ENCODE peak calls at places on chromosomes 3 and 15, in six cellular contexts. One of them, this sample, is unnamed.

GRCh38 chr3:187919018-187919417 is 173.8 kb upstream of the BCL6 start:
- DNase-seq in MM.1S: no peak
- DNase-seq in fibroblast of lung: no peak
- DNase-seq in neuronal stem cell: no peak
- DNase-seq in IMR-90: no peak
- DNase-seq in colonic mucosa: no peak
- DNase-seq in this sample: no peak

GRCh38 chr3:192850501-192850981 is 67.1 kb downstream of the MB21D2 start:
- DNase-seq in MM.1S: no peak
- DNase-seq in fibroblast of lung: no peak
- DNase-seq in neuronal stem cell: no peak
- DNase-seq in IMR-90: peak; percentile 86
- DNase-seq in colonic mucosa: peak; percentile 76
- DNase-seq in this sample: no peak

GRCh38 chr15:66252411-66253295 is 897 bp downstream of the MEGF11 start:
- DNase-seq in MM.1S: peak; percentile 27
- DNase-seq in fibroblast of lung: peak; percentile 35
- DNase-seq in neuronal stem cell: peak; percentile 63
- DNase-seq in IMR-90: no peak
- DNase-seq in colonic mucosa: peak; percentile 57
- DNase-seq in this sample: peak; percentile 83

GRCh38 chr3:23704316-23704715 is 101.4 kb upstream of the UBE2E1 start:
- DNase-seq in MM.1S: no peak
- DNase-seq in fibroblast of lung: peak; percentile 53
- DNase-seq in neuronal stem cell: no peak
- DNase-seq in IMR-90: no peak
- DNase-seq in colonic mucosa: no peak
- DNase-seq in this sample: peak; percentile 80

GRCh38 chr3:151112731-151113130 is 27.3 kb downstream of the MED12L start:
- DNase-seq in MM.1S: no peak
- DNase-seq in fibroblast of lung: no peak
- DNase-seq in neuronal stem cell: no peak
- DNase-seq in IMR-90: no peak
- DNase-seq in colonic mucosa: no peak
- DNase-seq in this sample: no peak

GRCh38 chr3:163521261-163521660 is 1557.0 kb downstream of the SI start:
- DNase-seq in MM.1S: no peak
- DNase-seq in fibroblast of lung: no peak
- DNase-seq in neuronal stem cell: no peak
- DNase-seq in IMR-90: no peak
- DNase-seq in colonic mucosa: no peak
- DNase-seq in this sample: no peak

GRCh38 chr3:104132566-104132997 is 1234.1 kb upstream of the ALCAM start:
- DNase-seq in MM.1S: no peak
- DNase-seq in fibroblast of lung: no peak
- DNase-seq in neuronal stem cell: no peak
- DNase-seq in IMR-90: no peak
- DNase-seq in colonic mucosa: no peak
- DNase-seq in this sample: no peak

GRCh38 chr15:63296195-63296594 is 18.8 kb downstream of the APH1B start:
- DNase-seq in MM.1S: no peak
- DNase-seq in fibroblast of lung: no peak
- DNase-seq in neuronal stem cell: no peak
- DNase-seq in IMR-90: no peak
- DNase-seq in colonic mucosa: no peak
- DNase-seq in this sample: no peak

GRCh38 chr3:178385280-178385952 is 150.8 kb upstream of the KCNMB2 start:
- DNase-seq in MM.1S: peak; percentile 51
- DNase-seq in fibroblast of lung: peak; percentile 60
- DNase-seq in neuronal stem cell: peak; percentile 48
- DNase-seq in IMR-90: peak; percentile 51
- DNase-seq in colonic mucosa: peak; percentile 34
- DNase-seq in this sample: peak; percentile 83

GRCh38 chr3:177633671-177634207 is 436.5 kb upstream of the TBL1XR1 start:
- DNase-seq in MM.1S: no peak
- DNase-seq in fibroblast of lung: peak; percentile 97
- DNase-seq in neuronal stem cell: no peak
- DNase-seq in IMR-90: peak; percentile 89
- DNase-seq in colonic mucosa: no peak
- DNase-seq in this sample: peak; percentile 48

DNA sequence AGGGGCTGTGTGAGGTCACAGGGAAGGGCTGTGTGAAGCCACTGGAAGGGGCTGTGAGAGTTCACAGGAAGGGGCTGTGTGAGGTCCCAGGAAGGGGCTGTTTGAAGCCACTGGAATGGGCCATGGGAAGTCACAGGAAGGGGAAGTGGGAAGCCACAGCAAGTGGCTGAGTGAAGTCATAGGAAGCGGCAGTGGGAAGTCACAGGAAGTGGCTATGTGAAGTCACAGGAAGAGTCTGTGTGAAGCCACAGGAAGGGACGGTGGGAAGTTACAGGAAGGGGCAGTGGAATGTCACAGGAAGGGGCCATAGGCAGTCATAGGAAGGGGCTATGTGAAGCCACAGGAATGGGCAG is 37.4 kb downstream of the GASK1A start:
- DNase-seq in MM.1S: no peak
- DNase-seq in fibroblast of lung: no peak
- DNase-seq in neuronal stem cell: no peak
- DNase-seq in IMR-90: no peak
- DNase-seq in colonic mucosa: no peak
- DNase-seq in this sample: no peak
- H3K9me3 ChIP-seq in MM.1S: no peaks in the 10 kb centered on the region
- H3K9me3 ChIP-seq in fibroblast of lung: no peaks in the 10 kb centered on the region
- H3K9me3 ChIP-seq in neuronal stem cell: peaks cover 9% of the 10 kb centered on the region
- H3K9me3 ChIP-seq in IMR-90: peaks cover 5% of the 10 kb centered on the region
- H3K9me3 ChIP-seq in colonic mucosa: no peaks in the 10 kb centered on the region
- H3K9me3 ChIP-seq in this sample: peaks cover 6% of the 10 kb centered on the region

GRCh38 chr3:141386611-141387110 is 18.4 kb downstream of the ZBTB38 start:
- DNase-seq in MM.1S: peak; percentile 81
- DNase-seq in fibroblast of lung: peak; percentile 93
- DNase-seq in neuronal stem cell: no peak
- DNase-seq in IMR-90: peak; percentile 83
- DNase-seq in colonic mucosa: no peak
- DNase-seq in this sample: peak; percentile 76
- H3K4me1 ChIP-seq in MM.1S: peaks cover 41% of the 10 kb centered on the region
- H3K4me1 ChIP-seq in fibroblast of lung: peaks cover 2% of the 10 kb centered on the region
- H3K4me1 ChIP-seq in neuronal stem cell: peaks cover 8% of the 10 kb centered on the region
- H3K4me1 ChIP-seq in IMR-90: peaks cover 20% of the 10 kb centered on the region
- H3K4me1 ChIP-seq in colonic mucosa: no peaks in the 10 kb centered on the region
- H3K4me1 ChIP-seq in this sample: peaks cover 44% of the 10 kb centered on the region

DNA sequence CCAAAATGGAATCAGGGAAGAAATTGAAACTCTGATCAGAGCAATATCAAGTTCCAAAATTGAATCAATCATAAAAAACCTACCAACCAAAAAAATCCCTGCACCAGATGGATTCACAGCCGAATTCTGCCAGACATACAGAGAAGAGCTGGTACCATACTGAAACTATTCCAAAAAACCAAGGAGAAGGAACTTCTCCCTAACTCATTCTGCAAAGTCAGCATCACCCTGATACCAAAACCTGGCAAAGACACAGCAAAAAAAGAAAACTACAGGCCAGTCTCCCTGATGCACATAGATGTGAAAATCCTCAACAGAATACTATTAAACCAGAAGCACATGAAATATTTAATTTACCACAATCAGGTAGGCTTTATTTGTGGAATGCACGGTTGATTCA is 118.1 kb downstream of the MYRIP start:
- DNase-seq in MM.1S: no peak
- DNase-seq in fibroblast of lung: no peak
- DNase-seq in neuronal stem cell: no peak
- DNase-seq in IMR-90: no peak
- DNase-seq in colonic mucosa: no peak
- DNase-seq in this sample: no peak
- H3K9ac ChIP-seq in MM.1S: no peak overlapping the region
- H3K9ac ChIP-seq in fibroblast of lung: no peak overlapping the region
- H3K9ac ChIP-seq in neuronal stem cell: no peak overlapping the region
- H3K9ac ChIP-seq in IMR-90: no peak overlapping the region
- H3K9ac ChIP-seq in colonic mucosa: no peak overlapping the region
- H3K9ac ChIP-seq in this sample: no peak overlapping the region

GRCh38 chr3:184564685-184565385 is 3.2 kb downstream of the EPHB3 start:
- DNase-seq in MM.1S: no peak
- DNase-seq in fibroblast of lung: no peak
- DNase-seq in neuronal stem cell: no peak
- DNase-seq in IMR-90: no peak
- DNase-seq in colonic mucosa: no peak
- DNase-seq in this sample: no peak

GRCh38 chr3:184565421-184566211 is 4.0 kb downstream of the EPHB3 start:
- DNase-seq in MM.1S: no peak
- DNase-seq in fibroblast of lung: peak; percentile 84
- DNase-seq in neuronal stem cell: no peak
- DNase-seq in IMR-90: peak; percentile 90
- DNase-seq in colonic mucosa: peak; percentile 91
- DNase-seq in this sample: peak; percentile 86

GRCh38 chr3:184567924-184568590 is 6.5 kb downstream of the EPHB3 start:
- DNase-seq in MM.1S: no peak
- DNase-seq in fibroblast of lung: no peak
- DNase-seq in neuronal stem cell: no peak
- DNase-seq in IMR-90: no peak
- DNase-seq in colonic mucosa: no peak
- DNase-seq in this sample: no peak

GRCh38 chr3:184568591-184568917 is 7.0 kb downstream of the EPHB3 start:
- DNase-seq in MM.1S: no peak
- DNase-seq in fibroblast of lung: no peak
- DNase-seq in neuronal stem cell: no peak
- DNase-seq in IMR-90: no peak
- DNase-seq in colonic mucosa: no peak
- DNase-seq in this sample: no peak

GRCh38 chr3:184566441-184567414 is 5.1 kb downstream of the EPHB3 start:
- DNase-seq in MM.1S: no peak
- DNase-seq in fibroblast of lung: no peak
- DNase-seq in neuronal stem cell: no peak
- DNase-seq in IMR-90: no peak
- DNase-seq in colonic mucosa: peak; percentile 93
- DNase-seq in this sample: no peak
- H3K9me3 ChIP-seq in MM.1S: no peaks in the 10 kb centered on the region
- H3K9me3 ChIP-seq in fibroblast of lung: no peaks in the 10 kb centered on the region
- H3K9me3 ChIP-seq in neuronal stem cell: no peaks in the 10 kb centered on the region
- H3K9me3 ChIP-seq in IMR-90: no peaks in the 10 kb centered on the region
- H3K9me3 ChIP-seq in colonic mucosa: no peaks in the 10 kb centered on the region
- H3K9me3 ChIP-seq in this sample: no peaks in the 10 kb centered on the region

GRCh38 chr3:194422188-194422587 is 23.1 kb upstream of the GP5 start:
- DNase-seq in MM.1S: no peak
- DNase-seq in fibroblast of lung: peak; percentile 68
- DNase-seq in neuronal stem cell: no peak
- DNase-seq in IMR-90: peak; percentile 87
- DNase-seq in colonic mucosa: no peak
- DNase-seq in this sample: peak; percentile 52
- H3K4me1 ChIP-seq in MM.1S: no peaks in the 10 kb centered on the region
- H3K4me1 ChIP-seq in fibroblast of lung: peaks cover 3% of the 10 kb centered on the region
- H3K4me1 ChIP-seq in neuronal stem cell: no peaks in the 10 kb centered on the region
- H3K4me1 ChIP-seq in IMR-90: peaks cover 8% of the 10 kb centered on the region
- H3K4me1 ChIP-seq in colonic mucosa: no peaks in the 10 kb centered on the region
- H3K4me1 ChIP-seq in this sample: peaks cover 9% of the 10 kb centered on the region

DNA sequence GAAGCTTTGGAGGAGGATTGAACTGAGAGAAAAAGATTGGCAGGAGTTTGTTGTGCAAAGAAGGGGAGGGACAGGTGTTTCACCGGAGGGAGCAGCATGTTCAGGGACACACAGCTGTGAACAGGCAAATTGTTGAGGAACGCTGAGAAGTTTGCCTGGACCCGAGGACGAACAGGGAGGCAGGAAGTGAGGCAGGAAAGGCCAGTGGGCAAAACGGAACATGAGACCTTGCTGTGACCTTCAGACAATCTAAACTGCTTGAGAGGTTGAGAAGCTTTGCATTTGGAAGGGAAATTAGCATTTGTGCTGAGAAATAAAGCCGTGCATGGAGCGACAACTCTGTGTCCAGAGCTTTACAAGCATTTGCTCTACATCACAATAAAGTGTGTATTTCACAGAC is 47.9 kb downstream of the CDC25A start:
- DNase-seq in MM.1S: no peak
- DNase-seq in fibroblast of lung: no peak
- DNase-seq in neuronal stem cell: no peak
- DNase-seq in IMR-90: no peak
- DNase-seq in colonic mucosa: no peak
- DNase-seq in this sample: no peak
- H3K9ac ChIP-seq in MM.1S: no peak overlapping the region
- H3K9ac ChIP-seq in fibroblast of lung: no peak overlapping the region
- H3K9ac ChIP-seq in neuronal stem cell: no peak overlapping the region
- H3K9ac ChIP-seq in IMR-90: no peak overlapping the region
- H3K9ac ChIP-seq in colonic mucosa: no peak overlapping the region
- H3K9ac ChIP-seq in this sample: no peak overlapping the region

GRCh38 chr15:33045066-33045810 is 149.3 kb downstream of the FMN1 start:
- DNase-seq in MM.1S: no peak
- DNase-seq in fibroblast of lung: peak; percentile 81
- DNase-seq in neuronal stem cell: no peak
- DNase-seq in IMR-90: peak; percentile 37
- DNase-seq in colonic mucosa: no peak
- DNase-seq in this sample: peak; percentile 90
- H3K9me3 ChIP-seq in MM.1S: no peaks in the 10 kb centered on the region
- H3K9me3 ChIP-seq in fibroblast of lung: no peaks in the 10 kb centered on the region
- H3K9me3 ChIP-seq in neuronal stem cell: peaks cover 52% of the 10 kb centered on the region
- H3K9me3 ChIP-seq in IMR-90: peaks cover 6% of the 10 kb centered on the region
- H3K9me3 ChIP-seq in colonic mucosa: no peaks in the 10 kb centered on the region
- H3K9me3 ChIP-seq in this sample: peaks cover 11% of the 10 kb centered on the region

DNA sequence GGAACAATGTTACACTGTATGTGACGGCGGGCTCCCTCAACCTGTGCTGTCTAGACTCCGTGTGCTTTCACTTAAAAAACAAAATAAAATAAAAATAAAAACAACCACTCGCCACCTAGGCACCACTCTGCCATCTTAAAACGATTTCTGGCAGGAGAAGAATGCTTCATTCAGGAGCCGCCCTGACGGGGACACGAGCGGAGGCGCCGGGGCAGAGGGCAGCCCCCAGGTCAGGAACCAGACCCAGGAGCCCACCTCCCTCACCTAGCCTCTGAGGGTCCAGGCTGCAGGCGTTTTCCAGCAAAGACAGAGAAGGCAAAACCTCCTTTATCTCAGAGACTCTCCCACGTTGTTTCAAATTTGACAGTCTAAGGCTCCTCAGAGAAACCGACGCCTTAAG is 85.1 kb upstream of the SNRPA1 start:
- DNase-seq in MM.1S: no peak
- DNase-seq in fibroblast of lung: no peak
- DNase-seq in neuronal stem cell: no peak
- DNase-seq in IMR-90: no peak
- DNase-seq in colonic mucosa: no peak
- DNase-seq in this sample: no peak
- H3K4me1 ChIP-seq in MM.1S: no peaks in the 10 kb centered on the region
- H3K4me1 ChIP-seq in fibroblast of lung: no peaks in the 10 kb centered on the region
- H3K4me1 ChIP-seq in neuronal stem cell: peaks cover 2% of the 10 kb centered on the region
- H3K4me1 ChIP-seq in IMR-90: no peaks in the 10 kb centered on the region
- H3K4me1 ChIP-seq in colonic mucosa: no peaks in the 10 kb centered on the region
- H3K4me1 ChIP-seq in this sample: no peaks in the 10 kb centered on the region

DNA sequence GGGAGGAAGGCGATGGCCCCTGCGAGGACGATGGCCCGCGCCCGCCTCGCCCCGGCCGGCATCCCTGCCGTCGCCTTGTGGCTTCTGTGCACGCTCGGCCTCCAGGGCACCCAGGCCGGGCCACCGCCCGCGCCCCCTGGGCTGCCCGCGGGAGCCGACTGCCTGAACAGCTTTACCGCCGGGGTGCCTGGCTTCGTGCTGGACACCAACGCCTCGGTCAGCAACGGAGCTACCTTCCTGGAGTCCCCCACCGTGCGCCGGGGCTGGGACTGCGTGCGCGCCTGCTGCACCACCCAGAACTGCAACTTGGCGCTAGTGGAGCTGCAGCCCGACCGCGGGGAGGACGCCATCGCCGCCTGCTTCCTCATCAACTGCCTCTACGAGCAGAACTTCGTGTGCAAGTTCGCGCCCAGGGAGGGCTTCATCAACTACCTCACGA is 714 bp downstream of the SPINT1 start:
- DNase-seq in MM.1S: peak; percentile 39
- DNase-seq in fibroblast of lung: no peak
- DNase-seq in neuronal stem cell: no peak
- DNase-seq in IMR-90: no peak
- DNase-seq in colonic mucosa: no peak
- DNase-seq in this sample: peak; percentile 23
- H3K9ac ChIP-seq in MM.1S: peak overlapping the region; percentile 51
- H3K9ac ChIP-seq in fibroblast of lung: no peak overlapping the region
- H3K9ac ChIP-seq in neuronal stem cell: peak overlapping the region; percentile 72
- H3K9ac ChIP-seq in IMR-90: no peak overlapping the region
- H3K9ac ChIP-seq in colonic mucosa: peak overlapping the region; percentile 77
- H3K9ac ChIP-seq in this sample: no peak overlapping the region

This sample was measured in adipocyte.